ENCODE peak calls at places on chromosome 3, in four cellular contexts. A is fibroblast of pulmonary artery; I is activated CD4-positive, alpha-beta T cell treated with anti-CD3 and anti-CD28 coated beads, Interleukin-2, amount 50 U/mL, for 1 hour; D is thoracic aorta. V is an unnamed sample.

GRCh38 chr3:148147896-148148295 is 549.8 kb upstream of the AGTR1 start:
- DNase-seq in A (peak), I (no peak), D (no peak), V (no peak)

GRCh38 chr3:152768478-152768877 is 66.5 kb upstream of the P2RY1 start:
- DNase-seq in A (no peak), I (no peak), D (no peak), V (no peak)

GRCh38 chr3:26621176-26621575 is 1.4 kb upstream of the LRRC3B start:
- DNase-seq in A (no peak), I (no peak), D (no peak), V (no peak)

GRCh38 chr3:10518506-10519150 is 13.2 kb upstream of the ATP2B2 start:
- DNase-seq in A (peak), I (no peak), D (no peak), V (no peak)

GRCh38 chr3:149581681-149582349 is 76.0 kb downstream of the WWTR1 start:
- DNase-seq in A (peak), I (no peak), D (no peak), V (peak)

GRCh38 chr3:57164217-57164605 is 942 bp downstream of the IL17RD start:
- DNase-seq in A (peak), I (peak), D (no peak), V (no peak)

GRCh38 chr3:48466386-48467109 is 20.0 kb downstream of the ATRIP start:
- DNase-seq in A (no peak), I (peak), D (no peak), V (no peak)

GRCh38 chr3:148330486-148330885 is 367.2 kb upstream of the AGTR1 start:
- DNase-seq in A (no peak), I (no peak), D (no peak), V (no peak)

GRCh38 chr3:59818-60217 is 136.7 kb upstream of the CHL1 start:
- DNase-seq in A (no peak), I (no peak), D (no peak), V (no peak)

GRCh38 chr3:10366681-10367101 is 45.8 kb upstream of the SEC13 start:
- DNase-seq in A (peak), I (no peak), D (no peak), V (peak)